ENCODE peak calls at places on chromosomes 13 and 19, in six cellular contexts. Y is H1, X is HCT116, R is K562, W is HepG2, U is GM12878. H is an unnamed sample.

GRCh38 chr13:46831588-46832194 is 34.7 kb upstream of the ESD start:
- DNase-seq in Y (no peak), X (peak), R (peak), W (peak), U (no peak), H (peak)

GRCh38 chr19:53868091-53868891 is 608 bp downstream of the MYADM start:
- DNase-seq in Y (no peak), X (no peak), R (peak), W (peak), U (no peak), H (no peak)

GRCh38 chr13:48535791-48536190 is 2.9 kb upstream of the RCBTB2 start:
- DNase-seq in Y (no peak), X (no peak), R (no peak), W (no peak), U (no peak), H (no peak)

GRCh38 chr13:48858122-48858521 is 117.6 kb upstream of the FNDC3A start:
- DNase-seq in Y (no peak), X (no peak), R (no peak), W (no peak), U (no peak), H (no peak)

GRCh38 chr13:100423375-100423774 is 165.2 kb downstream of the GGACT start:
- DNase-seq in Y (no peak), X (no peak), R (no peak), W (no peak), U (no peak), H (no peak)

GRCh38 chr13:48263196-48263595 is 30.2 kb downstream of the ITM2B start:
- DNase-seq in Y (no peak), X (no peak), R (no peak), W (no peak), U (no peak), H (peak)

GRCh38 chr13:44810067-44810840 is 179.0 kb downstream of the NUFIP1 start:
- DNase-seq in Y (no peak), X (no peak), R (no peak), W (no peak), U (no peak), H (no peak)

GRCh38 chr13:30112602-30113435 is 194.5 kb downstream of the KATNAL1 start:
- DNase-seq in Y (peak), X (peak), R (peak), W (peak), U (no peak), H (peak)

GRCh38 chr13:38686635-38687245 is at the start of gene FREM2:
- DNase-seq in Y (peak), X (no peak), R (no peak), W (no peak), U (no peak), H (peak)

GRCh38 chr19:29544656-29545360 is 19.0 kb downstream of the VSTM2B start:
- DNase-seq in Y (no peak), X (no peak), R (no peak), W (no peak), U (no peak), H (no peak)

GRCh38 chr13:28792992-28793391 is 27.1 kb upstream of the MTUS2 start:
- DNase-seq in Y (no peak), X (no peak), R (no peak), W (no peak), U (no peak), H (no peak)

GRCh38 chr13:36357231-36357630 is 11.0 kb upstream of the SPART start:
- DNase-seq in Y (no peak), X (no peak), R (no peak), W (no peak), U (no peak), H (no peak)

GRCh38 chr13:92896842-92897241 is 329.8 kb upstream of the GPC6 start:
- DNase-seq in Y (no peak), X (no peak), R (no peak), W (peak), U (no peak), H (peak)

GRCh38 chr19:28746486-28746885 is 466.5 kb downstream of the UQCRFS1 start:
- DNase-seq in Y (no peak), X (no peak), R (no peak), W (no peak), U (no peak), H (no peak)

GRCh38 chr19:17975032-17975431 is 8.1 kb downstream of the KCNN1 start:
- DNase-seq in Y (no peak), X (no peak), R (no peak), W (no peak), U (no peak), H (no peak)

GRCh38 chr19:50510700-50511068 is 307 bp downstream of the JOSD2 start:
- DNase-seq in Y (no peak), X (no peak), R (no peak), W (no peak), U (no peak), H (peak)

GRCh38 chr19:20607943-20608342 is 42.4 kb upstream of the ZNF737 start:
- DNase-seq in Y (no peak), X (no peak), R (no peak), W (no peak), U (no peak), H (no peak)
- H3K4me3 ChIP-seq in Y (no peak), X (no peak), R (no peak), W (no peak), U (no peak), H (no peak)

DNA sequence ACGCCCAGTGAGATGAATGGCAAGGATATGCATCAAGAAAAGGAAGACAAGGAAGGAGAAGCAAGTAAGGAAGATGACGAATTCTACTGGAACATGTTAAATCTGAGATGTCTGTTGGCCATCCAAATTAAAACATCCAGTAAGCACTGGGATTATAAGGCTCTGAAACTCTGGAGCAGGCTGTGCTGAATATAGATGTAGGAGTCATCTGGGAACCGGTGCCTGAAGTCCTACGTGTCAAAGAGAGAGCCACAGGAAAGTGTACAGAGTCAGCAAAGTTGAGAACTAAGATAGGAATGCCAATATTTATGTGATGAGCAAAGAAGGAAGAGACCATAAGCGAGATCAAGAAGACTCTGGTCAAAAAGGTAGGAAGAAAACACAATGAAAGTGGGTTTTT is 51.0 kb upstream of the EEF1AKMT1 start:
- DNase-seq in Y (no peak), X (no peak), R (no peak), W (no peak), U (no peak), H (no peak)
- TF ChIP-seq ZNF274 in Y (no peak), X (no peak), R (no peak), W (no peak), U (no peak), H (no peak)

DNA sequence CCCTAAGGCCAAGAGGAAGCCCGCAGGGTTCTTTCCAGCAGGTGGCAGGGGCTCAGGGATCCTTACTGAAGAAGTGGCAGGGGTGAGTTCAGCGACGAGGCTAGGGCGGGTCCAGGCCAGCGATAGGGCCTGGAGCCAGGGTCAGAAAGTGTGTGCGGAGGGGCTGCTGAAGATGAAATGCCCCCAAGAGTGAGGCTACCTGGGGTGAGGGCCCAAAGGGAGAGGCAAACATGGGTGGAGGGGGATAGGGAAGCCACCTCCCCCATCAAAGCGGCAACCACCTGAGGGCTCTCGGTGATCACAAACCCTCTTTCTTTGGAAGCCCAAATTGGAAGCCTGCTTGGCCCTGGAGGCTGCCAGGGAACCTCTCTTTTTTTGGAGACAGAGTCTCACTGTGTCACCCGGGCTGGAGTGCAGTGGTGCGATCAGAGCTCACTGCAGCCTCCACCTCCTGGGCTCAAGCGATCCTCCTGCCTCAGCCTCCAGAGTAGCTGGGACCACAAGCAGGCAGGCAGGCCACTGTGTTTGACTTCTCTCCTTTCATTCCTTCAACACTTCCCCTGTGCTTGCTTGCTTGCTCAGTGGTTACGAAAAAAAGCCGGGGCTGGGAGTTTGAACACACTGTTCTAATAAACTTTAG is 1.2 kb upstream of the ATP8B3 start:
- DNase-seq in Y (no peak), X (no peak), R (no peak), W (no peak), U (no peak), H (no peak)
- H3K4me3 ChIP-seq in Y (peak), X (peak), R (peak), W (peak), U (peak), H (peak)

DNA sequence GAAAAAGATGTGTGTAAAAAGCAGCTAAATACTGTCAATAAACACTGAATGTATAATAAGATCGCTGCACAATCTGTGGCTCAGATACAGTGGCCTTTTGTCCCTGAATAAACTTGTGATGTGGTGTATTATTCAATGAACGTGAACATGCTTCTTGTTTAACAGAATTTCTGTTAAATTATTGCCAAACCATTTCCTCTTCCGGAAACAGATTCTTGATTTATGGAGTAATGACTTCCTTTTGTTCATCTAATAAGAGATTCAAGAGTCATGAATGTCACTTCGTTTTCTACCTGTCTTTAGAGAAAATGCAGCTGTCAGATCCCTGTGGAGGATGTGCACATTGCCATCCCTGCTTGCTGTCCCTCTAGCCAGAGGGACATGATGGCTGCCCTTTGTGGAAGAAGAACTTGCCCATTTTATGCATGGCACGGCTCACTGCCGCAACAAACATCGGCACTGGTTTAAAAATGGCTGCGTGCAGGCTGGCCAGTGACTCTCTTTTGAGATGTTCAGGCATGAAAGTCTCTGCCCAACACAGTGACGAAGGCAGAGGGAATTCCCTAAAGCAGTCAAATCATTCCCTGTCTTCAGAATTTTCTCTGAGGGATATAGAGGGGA is 3.1 kb upstream of the TNFSF13B start:
- DNase-seq in Y (no peak), X (no peak), R (no peak), W (no peak), U (no peak), H (no peak)
- TF ChIP-seq ZNF274 in Y (no peak), X (no peak), R (no peak), W (no peak), U (no peak), H (no peak)

GRCh38 chr13:41588899-41589298 is 131.5 kb downstream of the RGCC start:
- DNase-seq in Y (no peak), X (peak), R (peak), W (peak), U (no peak), H (no peak)

GRCh38 chr13:41587490-41587889 is 130.1 kb downstream of the RGCC start:
- DNase-seq in Y (no peak), X (no peak), R (no peak), W (no peak), U (no peak), H (no peak)

GRCh38 chr13:41589434-41589833 is 132.1 kb downstream of the RGCC start:
- DNase-seq in Y (no peak), X (no peak), R (no peak), W (no peak), U (no peak), H (no peak)

GRCh38 chr13:41590643-41591042 is 133.3 kb downstream of the RGCC start:
- DNase-seq in Y (no peak), X (no peak), R (no peak), W (no peak), U (no peak), H (no peak)

GRCh38 chr13:41590122-41590521 is 132.8 kb downstream of the RGCC start:
- DNase-seq in Y (no peak), X (no peak), R (peak), W (no peak), U (no peak), H (no peak)
- H3K4me3 ChIP-seq in Y (no peak), X (no peak), R (no peak), W (no peak), U (no peak), H (no peak)

DNA sequence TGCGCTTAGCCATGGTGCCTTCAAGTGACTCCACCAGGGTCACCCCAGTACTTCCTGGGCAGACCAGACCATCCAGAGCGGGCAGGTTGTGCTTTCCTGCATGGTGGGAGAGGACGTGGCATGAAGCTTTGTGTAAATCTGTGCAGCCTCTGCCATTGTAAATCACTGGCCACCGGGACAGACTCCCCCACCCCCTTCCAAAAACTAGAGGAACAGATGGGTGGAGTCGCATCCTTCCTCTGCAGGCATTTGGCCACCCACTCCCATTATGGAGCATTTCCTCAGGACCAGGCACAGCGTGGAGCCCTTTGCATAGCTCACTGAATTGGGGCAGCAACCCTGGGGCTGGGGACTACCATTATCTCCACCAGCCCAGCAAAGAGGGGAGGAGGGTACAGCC is 8.2 kb downstream of the BCKDHA start:
- DNase-seq in Y (no peak), X (no peak), R (no peak), W (no peak), U (no peak), H (no peak)
- TF ChIP-seq ZNF274 in Y (no peak), X (no peak), R (no peak), W (no peak), U (no peak), H (no peak)